ENCODE peak calls at places on chromosomes 1 and 21, in eight cellular contexts. D is testis; T is PC-3; H is body of pancreas; O is cardiac muscle cell; K is thoracic aorta; I is CD4-positive, alpha-beta memory T cell; R is A549. M is an unnamed sample.

GRCh38 chr1:213669964-213670691 is 317.6 kb upstream of the PROX1 start:
- DNase-seq in D (no peak), T (no peak), H (no peak), O (no peak), K (no peak), I (peak; percentile 47), R (no peak), M (no peak)

GRCh38 chr1:36095760-36096405 is 7.2 kb downstream of the ADPRS start:
- DNase-seq in D (no peak), T (no peak), H (no peak), O (no peak), K (no peak), I (no peak), R (no peak), M (no peak)

GRCh38 chr1:229238231-229238630 is 32.7 kb upstream of the RAB4A start:
- DNase-seq in D (no peak), T (no peak), H (no peak), O (no peak), K (no peak), I (no peak), R (no peak), M (no peak)

GRCh38 chr21:42614391-42614790 is 39.0 kb upstream of the PDE9A start:
- DNase-seq in D (no peak), T (no peak), H (no peak), O (no peak), K (no peak), I (peak; percentile 72), R (no peak), M (no peak)

GRCh38 chr1:159204071-159204790 is 444 bp upstream of the ACKR1 start:
- DNase-seq in D (no peak), T (no peak), H (no peak), O (no peak), K (no peak), I (no peak), R (no peak), M (no peak)

GRCh38 chr1:109622895-109623294 is 3.3 kb downstream of the AMPD2 start:
- DNase-seq in D (no peak), T (no peak), H (no peak), O (no peak), K (no peak), I (no peak), R (no peak), M (no peak)

GRCh38 chr1:87600070-87600469 is 271.4 kb downstream of the LMO4 start:
- DNase-seq in D (no peak), T (no peak), H (no peak), O (no peak), K (no peak), I (no peak), R (no peak), M (no peak)

GRCh38 chr1:209249280-209249670 is 334.2 kb upstream of the CAMK1G start:
- DNase-seq in D (no peak), T (no peak), H (no peak), O (peak; percentile 56), K (no peak), I (no peak), R (no peak), M (no peak)

GRCh38 chr1:32063261-32063681 is 9.5 kb upstream of the TMEM39B start:
- DNase-seq in D (no peak), T (peak; percentile 63), H (no peak), O (peak; percentile 55), K (no peak), I (peak; percentile 39), R (peak; percentile 43), M (no peak)

DNA sequence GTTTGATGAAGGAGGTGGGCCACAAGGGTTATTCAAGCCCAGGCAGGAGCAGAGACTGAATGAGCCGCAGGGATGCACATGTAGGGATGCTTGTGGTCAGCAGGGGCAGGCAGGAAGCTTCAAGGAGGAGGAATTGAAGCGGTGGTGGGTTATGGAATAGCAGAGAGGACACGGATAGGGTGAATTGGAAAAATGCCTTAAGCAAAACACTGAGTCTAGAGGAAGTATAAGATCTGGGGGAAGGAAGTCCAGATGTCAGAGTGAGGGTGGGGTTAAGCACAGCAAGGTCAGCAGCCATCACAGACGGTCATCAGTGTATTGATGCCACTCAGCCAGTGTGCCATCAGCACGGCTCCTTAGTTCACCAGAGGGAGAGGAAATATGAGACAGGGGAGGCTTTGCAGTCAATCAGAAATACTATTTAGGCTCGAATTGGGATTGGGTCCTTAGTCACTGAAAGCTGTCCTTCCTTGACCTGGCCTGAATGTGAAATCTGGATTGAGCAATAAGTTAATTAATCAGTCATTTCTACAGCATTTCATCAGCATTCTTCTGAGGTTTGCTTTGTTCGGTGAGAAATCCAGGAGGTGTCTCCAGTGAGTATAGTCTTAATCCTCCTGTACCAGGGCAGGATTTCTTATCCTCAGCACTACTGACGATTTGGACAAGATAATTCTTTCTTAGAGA is 6.0 kb upstream of the LCE1F start:
- DNase-seq in D (no peak), T (no peak), H (no peak), O (no peak), K (no peak), I (no peak), R (no peak), M (no peak)
- H3K9me3 ChIP-seq in D (no peaks in the 10 kb centered on the region), T (no peaks in the 10 kb centered on the region), H (no peaks in the 10 kb centered on the region), O (no peaks in the 10 kb centered on the region), K (no peaks in the 10 kb centered on the region), I (no peaks in the 10 kb centered on the region), R (no peaks in the 10 kb centered on the region), M (no peaks in the 10 kb centered on the region)

GRCh38 chr1:4328402-4329071 is 325.9 kb upstream of the AJAP1 start:
- DNase-seq in D (no peak), T (no peak), H (no peak), O (no peak), K (no peak), I (no peak), R (no peak), M (no peak)
- H3K9me3 ChIP-seq in D (no peaks in the 10 kb centered on the region), T (peaks cover 7% of the 10 kb centered on the region), H (no peaks in the 10 kb centered on the region), O (no peaks in the 10 kb centered on the region), K (no peaks in the 10 kb centered on the region), I (no peaks in the 10 kb centered on the region), R (no peaks in the 10 kb centered on the region), M (no peaks in the 10 kb centered on the region)

DNA sequence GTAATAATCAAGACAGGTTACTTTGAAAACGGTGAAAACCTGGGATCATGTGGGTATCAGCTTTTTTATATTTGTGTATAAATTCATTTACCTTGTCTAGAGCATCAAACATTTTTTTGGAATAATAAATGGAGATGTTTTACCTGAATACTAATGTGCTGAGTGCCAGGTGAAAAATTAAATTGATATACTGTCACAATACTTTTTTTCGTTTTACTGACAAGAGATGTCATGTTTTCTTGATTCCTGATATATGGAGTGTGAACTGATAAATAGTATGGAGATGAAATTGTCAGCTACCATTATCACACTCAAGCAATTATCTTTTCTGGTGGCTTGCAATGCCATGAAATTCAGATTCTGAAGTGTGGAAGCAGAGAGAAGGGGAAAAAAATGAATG is 47.2 kb upstream of the ZRANB2 start:
- DNase-seq in D (no peak), T (no peak), H (no peak), O (no peak), K (no peak), I (no peak), R (no peak), M (no peak)
- H3K9me3 ChIP-seq in D (no peaks in the 10 kb centered on the region), T (peaks cover 7% of the 10 kb centered on the region), H (no peaks in the 10 kb centered on the region), O (no peaks in the 10 kb centered on the region), K (peaks cover 27% of the 10 kb centered on the region), I (no peaks in the 10 kb centered on the region), R (no peaks in the 10 kb centered on the region), M (no peaks in the 10 kb centered on the region)

DNA sequence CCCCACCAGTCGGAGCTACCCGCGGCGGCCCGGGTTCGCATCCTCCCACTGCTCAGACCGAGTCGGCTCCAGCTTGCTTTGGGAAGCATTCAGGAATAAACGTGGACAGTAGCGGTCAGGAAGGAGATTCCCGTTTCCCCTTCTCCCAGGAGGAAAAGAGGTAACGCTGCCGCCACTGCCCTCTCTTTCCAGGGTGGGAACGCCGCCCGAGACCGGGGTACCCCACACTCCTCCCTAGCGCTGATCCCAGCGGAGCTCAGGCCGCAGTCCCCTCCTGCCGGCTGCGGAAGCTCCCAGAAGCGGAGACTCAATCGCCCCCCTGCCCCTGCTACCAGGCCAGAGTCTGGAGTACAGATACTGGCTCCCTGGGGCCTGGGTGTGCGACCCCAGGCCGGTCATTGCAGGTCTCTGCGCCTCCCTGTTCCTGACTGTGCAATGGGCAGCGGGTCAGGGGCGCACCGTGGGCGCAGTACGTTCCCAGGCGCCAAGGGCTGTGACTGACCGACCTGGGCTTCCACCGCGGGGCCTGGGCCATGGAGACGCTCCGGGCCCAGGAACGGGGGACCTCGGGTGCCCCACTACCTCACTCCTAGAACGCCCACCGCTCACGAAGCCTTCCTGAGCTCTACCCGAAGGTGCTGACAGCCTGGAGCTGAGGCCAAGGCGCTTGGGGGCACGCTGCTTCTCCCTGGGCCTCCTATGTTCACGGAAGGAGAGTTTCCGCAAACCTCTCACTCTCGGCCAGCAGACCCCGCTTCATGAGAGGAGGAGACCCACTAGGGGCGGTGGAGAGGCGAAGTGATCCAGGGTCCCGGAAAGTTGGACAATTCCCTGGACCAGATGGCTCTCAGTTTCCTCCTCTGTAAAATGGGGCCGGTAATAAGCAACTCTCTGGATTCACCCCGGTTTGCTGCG is 7.8 kb downstream of the DMRTA2 start:
- DNase-seq in D (no peak), T (no peak), H (no peak), O (no peak), K (no peak), I (no peak), R (no peak), M (no peak)
- H3K9me3 ChIP-seq in D (no peaks in the 10 kb centered on the region), T (no peaks in the 10 kb centered on the region), H (no peaks in the 10 kb centered on the region), O (no peaks in the 10 kb centered on the region), K (peaks cover 3% of the 10 kb centered on the region), I (no peaks in the 10 kb centered on the region), R (no peaks in the 10 kb centered on the region), M (no peaks in the 10 kb centered on the region)

GRCh38 chr1:15038232-15039016 is 115.1 kb upstream of the TMEM51 start:
- DNase-seq in D (no peak), T (peak; percentile 56), H (no peak), O (peak; percentile 41), K (no peak), I (peak; percentile 5), R (no peak), M (no peak)
- H3K9me3 ChIP-seq in D (no peaks in the 10 kb centered on the region), T (no peaks in the 10 kb centered on the region), H (no peaks in the 10 kb centered on the region), O (no peaks in the 10 kb centered on the region), K (no peaks in the 10 kb centered on the region), I (no peaks in the 10 kb centered on the region), R (no peaks in the 10 kb centered on the region), M (no peaks in the 10 kb centered on the region)

GRCh38 chr21:26563977-26564503 is 9.0 kb downstream of the CYYR1 start:
- DNase-seq in D (no peak), T (no peak), H (no peak), O (no peak), K (no peak), I (no peak), R (no peak), M (no peak)
- H3K9me3 ChIP-seq in D (no peaks in the 10 kb centered on the region), T (no peaks in the 10 kb centered on the region), H (no peaks in the 10 kb centered on the region), O (no peaks in the 10 kb centered on the region), K (no peaks in the 10 kb centered on the region), I (no peaks in the 10 kb centered on the region), R (no peaks in the 10 kb centered on the region), M (no peaks in the 10 kb centered on the region)

DNA sequence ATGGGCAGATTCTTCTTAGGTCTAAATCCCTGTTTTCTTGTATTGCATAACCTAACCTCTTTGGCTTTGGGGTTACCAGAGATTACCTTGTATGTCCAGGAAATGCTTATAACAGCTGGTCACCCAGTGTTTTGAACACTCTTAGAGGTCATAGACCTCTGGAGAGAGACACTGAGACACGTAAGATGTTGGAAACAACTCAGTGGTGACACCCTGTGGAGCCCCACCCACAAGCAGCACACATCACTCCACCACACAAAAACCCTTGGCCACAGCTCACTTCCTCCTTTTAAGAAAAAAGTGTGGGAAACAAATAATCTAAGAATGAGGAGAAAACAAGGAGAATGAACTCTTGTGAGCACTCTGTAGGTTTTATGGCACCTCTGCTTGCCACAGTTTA is 26.3 kb upstream of the CYP4B1 start:
- DNase-seq in D (no peak), T (no peak), H (no peak), O (no peak), K (no peak), I (no peak), R (no peak), M (no peak)
- H3K9me3 ChIP-seq in D (no peaks in the 10 kb centered on the region), T (peaks cover 10% of the 10 kb centered on the region), H (no peaks in the 10 kb centered on the region), O (no peaks in the 10 kb centered on the region), K (peaks cover 17% of the 10 kb centered on the region), I (peaks cover 20% of the 10 kb centered on the region), R (peaks cover 4% of the 10 kb centered on the region), M (peaks cover 4% of the 10 kb centered on the region)